ENCODE peak calls at places on chromosomes 5 and 9, in four cellular contexts. One of them, this sample, is unnamed.

GRCh38 chr5:159017787-159018186 is 81.9 kb downstream of the EBF1 start:
- DNase-seq in adrenal gland: peak; percentile 49
- DNase-seq in trophoblast cell: no peak
- DNase-seq in HAP-1: peak; percentile 45
- DNase-seq in this sample: peak; percentile 20

GRCh38 chr9:99852617-99853016 is 30.9 kb downstream of the NR4A3 start:
- DNase-seq in adrenal gland: no peak
- DNase-seq in trophoblast cell: no peak
- DNase-seq in HAP-1: no peak
- DNase-seq in this sample: no peak

GRCh38 chr9:95507456-95508241 is 9.1 kb downstream of the PTCH1 start:
- DNase-seq in adrenal gland: peak; percentile 50
- DNase-seq in trophoblast cell: peak; percentile 40
- DNase-seq in HAP-1: peak; percentile 73
- DNase-seq in this sample: peak; percentile 72

GRCh38 chr5:76524101-76524835 is 98.9 kb downstream of the F2RL2 start:
- DNase-seq in adrenal gland: no peak
- DNase-seq in trophoblast cell: no peak
- DNase-seq in HAP-1: no peak
- DNase-seq in this sample: no peak

GRCh38 chr5:76689321-76690026 is 26.5 kb upstream of the F2R start:
- DNase-seq in adrenal gland: no peak
- DNase-seq in trophoblast cell: no peak
- DNase-seq in HAP-1: no peak
- DNase-seq in this sample: no peak

GRCh38 chr5:145681686-145682085 is 153.5 kb downstream of the PRELID2 start:
- DNase-seq in adrenal gland: peak; percentile 75
- DNase-seq in trophoblast cell: peak; percentile 52
- DNase-seq in HAP-1: peak; percentile 76
- DNase-seq in this sample: peak; percentile 59

GRCh38 chr9:36150529-36151305 is 14.2 kb downstream of the GLIPR2 start:
- DNase-seq in adrenal gland: no peak
- DNase-seq in trophoblast cell: no peak
- DNase-seq in HAP-1: no peak
- DNase-seq in this sample: no peak

GRCh38 chr9:107386396-107386795 is 103.2 kb downstream of the KLF4 start:
- DNase-seq in adrenal gland: no peak
- DNase-seq in trophoblast cell: no peak
- DNase-seq in HAP-1: no peak
- DNase-seq in this sample: peak; percentile 57

GRCh38 chr5:57745029-57745428 is 262.4 kb upstream of the ACTBL2 start:
- DNase-seq in adrenal gland: no peak
- DNase-seq in trophoblast cell: no peak
- DNase-seq in HAP-1: no peak
- DNase-seq in this sample: no peak

GRCh38 chr5:169649486-169649885 is 12.4 kb downstream of the DOCK2 start:
- DNase-seq in adrenal gland: no peak
- DNase-seq in trophoblast cell: no peak
- DNase-seq in HAP-1: no peak
- DNase-seq in this sample: no peak

GRCh38 chr5:7886849-7887460 is 18.0 kb downstream of the MTRR start:
- DNase-seq in adrenal gland: no peak
- DNase-seq in trophoblast cell: no peak
- DNase-seq in HAP-1: no peak
- DNase-seq in this sample: no peak

GRCh38 chr5:125198270-125198974 is 452.0 kb upstream of the ZNF608 start:
- DNase-seq in adrenal gland: peak; percentile 86
- DNase-seq in trophoblast cell: no peak
- DNase-seq in HAP-1: peak; percentile 95
- DNase-seq in this sample: peak; percentile 55

GRCh38 chr5:10310073-10310779 is 2.5 kb upstream of the CMBL start:
- DNase-seq in adrenal gland: peak; percentile 51
- DNase-seq in trophoblast cell: peak; percentile 62
- DNase-seq in HAP-1: no peak
- DNase-seq in this sample: peak; percentile 79

GRCh38 chr5:143390941-143391340 is 12.5 kb downstream of the NR3C1 start:
- DNase-seq in adrenal gland: no peak
- DNase-seq in trophoblast cell: no peak
- DNase-seq in HAP-1: no peak
- DNase-seq in this sample: no peak

GRCh38 chr5:115435776-115436712 is 108.5 kb downstream of the FEM1C start:
- DNase-seq in adrenal gland: no peak
- DNase-seq in trophoblast cell: no peak
- DNase-seq in HAP-1: no peak
- DNase-seq in this sample: no peak

GRCh38 chr9:12968093-12968492 is 193.3 kb downstream of the LURAP1L start:
- DNase-seq in adrenal gland: no peak
- DNase-seq in trophoblast cell: no peak
- DNase-seq in HAP-1: no peak
- DNase-seq in this sample: no peak

GRCh38 chr5:105034335-105034734 is 1471.7 kb upstream of the NUDT12 start:
- DNase-seq in adrenal gland: no peak
- DNase-seq in trophoblast cell: no peak
- DNase-seq in HAP-1: no peak
- DNase-seq in this sample: no peak

GRCh38 chr9:92763721-92764380 is 782 bp downstream of the BICD2 start:
- DNase-seq in adrenal gland: peak; percentile 28
- DNase-seq in trophoblast cell: no peak
- DNase-seq in HAP-1: peak; percentile 69
- DNase-seq in this sample: peak; percentile 52

GRCh38 chr9:134679616-134680392 is 38.2 kb downstream of the COL5A1 start:
- DNase-seq in adrenal gland: no peak
- DNase-seq in trophoblast cell: no peak
- DNase-seq in HAP-1: no peak
- DNase-seq in this sample: peak; percentile 39

GRCh38 chr5:157358871-157359270 is 92.9 kb downstream of the CYFIP2 start:
- DNase-seq in adrenal gland: no peak
- DNase-seq in trophoblast cell: peak; percentile 83
- DNase-seq in HAP-1: no peak
- DNase-seq in this sample: no peak

GRCh38 chr9:124685217-124685616 is 85.9 kb downstream of the NR6A1 start:
- DNase-seq in adrenal gland: peak; percentile 68
- DNase-seq in trophoblast cell: no peak
- DNase-seq in HAP-1: no peak
- DNase-seq in this sample: peak; percentile 14

GRCh38 chr5:99068944-99069650 is 140.3 kb upstream of the CHD1 start:
- DNase-seq in adrenal gland: no peak
- DNase-seq in trophoblast cell: no peak
- DNase-seq in HAP-1: no peak
- DNase-seq in this sample: no peak

GRCh38 chr9:129485140-129485758 is 135.7 kb downstream of the C9orf50 start:
- DNase-seq in adrenal gland: no peak
- DNase-seq in trophoblast cell: no peak
- DNase-seq in HAP-1: no peak
- DNase-seq in this sample: no peak

GRCh38 chr9:129487307-129487657 is 133.6 kb downstream of the C9orf50 start:
- DNase-seq in adrenal gland: no peak
- DNase-seq in trophoblast cell: no peak
- DNase-seq in HAP-1: no peak
- DNase-seq in this sample: no peak

GRCh38 chr9:129489838-129490582 is 130.9 kb downstream of the C9orf50 start:
- DNase-seq in adrenal gland: no peak
- DNase-seq in trophoblast cell: no peak
- DNase-seq in HAP-1: peak; percentile 45
- DNase-seq in this sample: no peak

GRCh38 chr9:129486496-129487306 is 134.2 kb downstream of the C9orf50 start:
- DNase-seq in adrenal gland: peak; percentile 93
- DNase-seq in trophoblast cell: no peak
- DNase-seq in HAP-1: no peak
- DNase-seq in this sample: peak; percentile 59

DNA sequence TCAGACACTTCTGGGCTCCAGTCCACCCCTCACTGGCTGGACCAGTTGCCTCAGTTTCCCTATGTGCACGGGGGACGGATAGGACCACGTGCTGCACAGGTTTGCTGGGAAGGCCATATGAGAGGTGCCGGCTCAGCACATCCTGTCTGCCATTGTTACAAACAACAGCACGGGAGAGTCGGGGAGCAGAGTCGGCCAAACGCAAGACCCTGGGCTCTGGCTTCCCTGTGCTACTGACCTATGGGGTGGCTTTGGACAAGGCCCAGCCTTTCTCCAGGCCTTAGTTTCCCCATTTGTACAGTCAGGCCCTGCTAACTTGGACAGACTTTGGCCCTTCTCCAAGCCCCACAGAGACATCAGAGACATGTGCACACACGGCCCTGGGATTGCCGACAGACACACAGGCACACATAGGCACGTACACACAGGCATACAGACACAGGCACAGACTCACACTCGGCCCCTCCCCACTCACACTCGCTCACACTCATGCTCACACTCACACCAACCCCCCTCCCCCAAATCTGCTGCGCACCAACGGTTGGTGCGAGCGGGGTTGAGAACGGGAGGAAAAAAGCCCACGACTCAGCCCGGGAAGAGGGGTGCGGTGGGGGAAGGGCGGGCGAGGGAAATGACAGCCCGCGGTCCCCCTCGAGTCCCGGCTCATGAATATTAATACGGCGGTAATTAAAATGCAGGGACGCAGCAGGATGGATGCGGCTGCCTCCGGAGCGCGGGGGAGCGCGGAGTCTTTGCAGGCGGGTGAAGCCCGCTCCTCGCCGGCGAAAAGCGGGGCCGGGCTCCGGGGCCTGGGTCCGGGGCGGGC is 133.0 kb downstream of the C9orf50 start:
- DNase-seq in adrenal gland: peak; percentile 85
- DNase-seq in trophoblast cell: no peak
- DNase-seq in HAP-1: peak; percentile 61
- DNase-seq in this sample: peak; percentile 70
- H3K4me1 ChIP-seq in adrenal gland: peaks cover 84% of the 10 kb centered on the region
- H3K4me1 ChIP-seq in trophoblast cell: peaks cover 64% of the 10 kb centered on the region
- H3K4me1 ChIP-seq in HAP-1: peaks cover 45% of the 10 kb centered on the region
- H3K4me1 ChIP-seq in this sample: peaks cover 39% of the 10 kb centered on the region

DNA sequence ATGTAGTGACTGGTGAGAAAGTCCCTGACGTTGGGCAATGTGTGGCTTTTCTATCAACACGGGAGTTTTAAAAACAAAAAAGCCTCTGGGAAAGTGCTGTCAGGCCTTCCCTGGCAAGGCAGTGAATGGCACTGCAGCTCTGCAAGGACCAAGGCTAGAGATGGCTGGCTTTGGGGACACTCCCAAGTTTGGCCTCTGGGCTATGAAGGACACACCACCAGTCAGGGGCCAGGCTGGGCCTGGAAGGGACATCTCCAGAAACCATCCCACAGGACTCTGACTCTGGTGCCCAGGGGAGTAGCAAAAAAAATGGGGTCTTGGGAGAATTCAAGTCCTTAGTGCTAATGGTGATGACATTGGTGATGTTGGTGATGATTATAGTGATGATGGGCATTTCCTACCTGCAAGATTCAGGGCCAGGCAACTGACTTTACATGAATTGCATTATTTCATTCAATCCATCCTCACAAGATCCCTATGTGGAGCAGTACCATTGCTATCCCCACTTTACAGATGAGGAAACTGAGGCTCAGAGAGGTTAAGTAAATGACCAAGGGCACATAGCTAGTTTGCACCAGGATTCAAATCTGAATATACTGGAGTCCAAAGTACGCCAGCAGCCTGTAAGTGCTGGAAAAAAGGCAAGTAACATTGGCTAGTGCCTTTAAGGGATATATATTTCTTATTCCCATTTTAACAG is 2.6 kb upstream of the PPARGC1B start:
- DNase-seq in adrenal gland: no peak
- DNase-seq in trophoblast cell: no peak
- DNase-seq in HAP-1: no peak
- DNase-seq in this sample: no peak
- H3K27me3 ChIP-seq in adrenal gland: no peaks in the 10 kb centered on the region
- H3K27me3 ChIP-seq in trophoblast cell: peaks cover 14% of the 10 kb centered on the region
- H3K27me3 ChIP-seq in HAP-1: peaks cover 27% of the 10 kb centered on the region
- H3K27me3 ChIP-seq in this sample: no peaks in the 10 kb centered on the region

DNA sequence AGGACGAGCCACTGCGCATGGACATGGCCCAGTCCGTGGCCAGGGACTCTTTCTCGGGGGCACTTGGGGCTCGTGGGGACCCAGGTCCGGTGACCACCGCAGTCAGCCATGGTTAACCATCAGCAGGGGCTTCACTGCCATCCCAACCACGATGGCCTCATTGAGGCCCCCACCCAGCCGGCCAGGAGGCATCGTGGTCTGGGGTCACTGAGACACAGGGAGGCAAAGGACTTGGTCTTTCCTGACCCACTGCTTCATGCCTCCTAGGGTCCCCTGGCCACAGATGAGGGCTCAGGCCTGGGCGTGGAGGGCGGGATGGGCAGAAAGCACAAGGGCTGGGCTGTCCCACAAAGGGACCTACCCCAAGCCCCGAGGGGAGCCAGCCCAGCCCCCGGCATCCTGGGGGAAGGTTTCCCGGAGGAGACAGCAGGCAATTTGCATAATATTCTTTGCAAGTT is 6.6 kb downstream of the NACC2 start:
- DNase-seq in adrenal gland: no peak
- DNase-seq in trophoblast cell: no peak
- DNase-seq in HAP-1: peak; percentile 42
- DNase-seq in this sample: no peak
- H3K4me1 ChIP-seq in adrenal gland: peaks cover 72% of the 10 kb centered on the region
- H3K4me1 ChIP-seq in trophoblast cell: peaks cover 20% of the 10 kb centered on the region
- H3K4me1 ChIP-seq in HAP-1: peaks cover 32% of the 10 kb centered on the region
- H3K4me1 ChIP-seq in this sample: peaks cover 8% of the 10 kb centered on the region

GRCh38 chr5:176633638-176634037 is 3.2 kb downstream of the EIF4E1B start:
- DNase-seq in adrenal gland: no peak
- DNase-seq in trophoblast cell: no peak
- DNase-seq in HAP-1: no peak
- DNase-seq in this sample: no peak
- H3K27me3 ChIP-seq in adrenal gland: peaks cover 35% of the 10 kb centered on the region
- H3K27me3 ChIP-seq in trophoblast cell: peaks cover 30% of the 10 kb centered on the region
- H3K27me3 ChIP-seq in HAP-1: peaks cover 23% of the 10 kb centered on the region
- H3K27me3 ChIP-seq in this sample: no peaks in the 10 kb centered on the region

DNA sequence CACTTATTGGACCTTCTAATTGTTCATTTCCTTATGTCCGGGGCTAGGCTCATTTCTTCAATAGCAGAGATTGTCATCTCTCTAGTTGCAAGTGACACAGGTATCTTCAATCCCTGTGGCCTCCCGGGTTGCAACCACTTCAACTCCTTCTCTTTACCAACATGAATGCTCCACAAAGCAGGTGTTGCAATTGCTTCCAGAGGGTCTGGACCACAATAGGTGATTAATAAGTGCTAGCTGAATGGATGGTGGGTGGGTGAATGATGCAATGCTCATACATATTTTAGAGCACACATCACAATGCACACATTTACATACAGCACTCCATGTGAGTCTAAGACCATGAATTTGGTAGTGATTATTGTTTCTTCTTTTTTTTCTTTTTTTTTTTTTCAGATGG is 2.6 kb downstream of the CEMIP2 start:
- DNase-seq in adrenal gland: no peak
- DNase-seq in trophoblast cell: no peak
- DNase-seq in HAP-1: no peak
- DNase-seq in this sample: no peak
- H3K4me1 ChIP-seq in adrenal gland: peaks cover 60% of the 10 kb centered on the region
- H3K4me1 ChIP-seq in trophoblast cell: peaks cover 5% of the 10 kb centered on the region
- H3K4me1 ChIP-seq in HAP-1: peaks cover 57% of the 10 kb centered on the region
- H3K4me1 ChIP-seq in this sample: peaks cover 49% of the 10 kb centered on the region

DNA sequence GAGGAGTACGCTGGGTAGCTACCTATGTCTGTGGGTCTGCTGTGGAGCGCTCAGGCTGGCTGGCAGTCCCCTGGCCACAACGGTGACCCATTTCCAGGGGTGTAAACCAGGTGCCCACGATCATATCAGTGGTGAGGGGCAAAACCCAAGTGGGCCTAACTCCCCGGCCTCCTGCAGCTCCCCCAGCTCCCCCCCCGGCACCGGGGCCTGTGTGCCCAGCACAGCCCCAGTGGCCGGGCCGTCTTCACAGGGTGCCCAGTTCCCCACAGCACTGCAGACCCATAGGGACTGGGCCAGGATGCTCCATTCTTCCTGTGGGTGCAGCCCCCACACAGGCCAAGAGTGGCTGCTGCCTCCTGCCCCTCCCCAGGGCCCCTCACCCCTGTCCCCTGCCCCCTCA is 958 bp upstream of the LCN8 start:
- DNase-seq in adrenal gland: no peak
- DNase-seq in trophoblast cell: no peak
- DNase-seq in HAP-1: no peak
- DNase-seq in this sample: no peak
- H3K27me3 ChIP-seq in adrenal gland: no peaks in the 10 kb centered on the region
- H3K27me3 ChIP-seq in trophoblast cell: no peaks in the 10 kb centered on the region
- H3K27me3 ChIP-seq in HAP-1: no peaks in the 10 kb centered on the region
- H3K27me3 ChIP-seq in this sample: no peaks in the 10 kb centered on the region